ENCODE peak calls at places on chromosomes 13 and 19, in nine cellular contexts. One of them, this sample, is unnamed. For H3K9me3, the result is how much of the 10 kb centered on the place peaks cover.

GRCh38 chr13:26991508-26992181 is 180.0 kb downstream of the USP12 start:
- DNase-seq in cardiac muscle cell: no peak
- DNase-seq in tibial nerve: no peak
- DNase-seq in ascending aorta: peak
- DNase-seq in aorta: peak
- DNase-seq in neuronal stem cell: no peak
- DNase-seq in SK-N-MC: no peak
- DNase-seq in left ventricle myocardium inferior: no peak
- DNase-seq in A549: peak
- DNase-seq in this sample: no peak

GRCh38 chr13:95624020-95624419 is 20.5 kb downstream of the DZIP1 start:
- DNase-seq in left ventricle myocardium inferior: no peak
- DNase-seq in SK-N-MC: peak
- DNase-seq in tibial nerve: no peak
- DNase-seq in neuronal stem cell: peak
- DNase-seq in cardiac muscle cell: peak
- DNase-seq in A549: peak
- DNase-seq in ascending aorta: no peak
- DNase-seq in aorta: no peak
- DNase-seq in this sample: no peak

GRCh38 chr13:114109646-114110045 is 22.8 kb downstream of the RASA3 start:
- DNase-seq in cardiac muscle cell: no peak
- DNase-seq in aorta: peak
- DNase-seq in SK-N-MC: no peak
- DNase-seq in ascending aorta: peak
- DNase-seq in left ventricle myocardium inferior: no peak
- DNase-seq in neuronal stem cell: no peak
- DNase-seq in tibial nerve: no peak
- DNase-seq in A549: no peak
- DNase-seq in this sample: no peak

GRCh38 chr13:42876810-42877550 is 95.6 kb downstream of the FAM216B start:
- DNase-seq in ascending aorta: no peak
- DNase-seq in aorta: no peak
- DNase-seq in A549: no peak
- DNase-seq in cardiac muscle cell: no peak
- DNase-seq in left ventricle myocardium inferior: no peak
- DNase-seq in tibial nerve: no peak
- DNase-seq in neuronal stem cell: no peak
- DNase-seq in SK-N-MC: no peak
- DNase-seq in this sample: no peak

GRCh38 chr19:2775556-2776430 is 7.3 kb downstream of the SGTA start:
- DNase-seq in left ventricle myocardium inferior: peak
- DNase-seq in tibial nerve: peak
- DNase-seq in cardiac muscle cell: no peak
- DNase-seq in aorta: peak
- DNase-seq in neuronal stem cell: no peak
- DNase-seq in SK-N-MC: no peak
- DNase-seq in A549: no peak
- DNase-seq in ascending aorta: peak
- DNase-seq in this sample: peak

GRCh38 chr13:108980237-108980636 is 350.8 kb downstream of the MYO16 start:
- DNase-seq in neuronal stem cell: no peak
- DNase-seq in tibial nerve: no peak
- DNase-seq in SK-N-MC: no peak
- DNase-seq in aorta: no peak
- DNase-seq in cardiac muscle cell: no peak
- DNase-seq in left ventricle myocardium inferior: no peak
- DNase-seq in A549: no peak
- DNase-seq in ascending aorta: no peak
- DNase-seq in this sample: no peak

GRCh38 chr19:38671654-38672053 is 24.2 kb downstream of the ACTN4 start:
- DNase-seq in ascending aorta: no peak
- DNase-seq in tibial nerve: no peak
- DNase-seq in neuronal stem cell: no peak
- DNase-seq in aorta: no peak
- DNase-seq in left ventricle myocardium inferior: no peak
- DNase-seq in cardiac muscle cell: no peak
- DNase-seq in A549: no peak
- DNase-seq in SK-N-MC: no peak
- DNase-seq in this sample: no peak

GRCh38 chr19:31943778-31944177 is 401.6 kb upstream of the ZNF507 start:
- DNase-seq in tibial nerve: no peak
- DNase-seq in cardiac muscle cell: no peak
- DNase-seq in ascending aorta: no peak
- DNase-seq in neuronal stem cell: no peak
- DNase-seq in A549: no peak
- DNase-seq in aorta: no peak
- DNase-seq in left ventricle myocardium inferior: no peak
- DNase-seq in SK-N-MC: no peak
- DNase-seq in this sample: no peak

GRCh38 chr19:37519890-37520289 is 13.2 kb downstream of the ZNF793 start:
- DNase-seq in left ventricle myocardium inferior: no peak
- DNase-seq in tibial nerve: no peak
- DNase-seq in SK-N-MC: no peak
- DNase-seq in ascending aorta: no peak
- DNase-seq in aorta: no peak
- DNase-seq in neuronal stem cell: no peak
- DNase-seq in cardiac muscle cell: no peak
- DNase-seq in A549: no peak
- DNase-seq in this sample: no peak

GRCh38 chr13:20387441-20387971 is 138.2 kb downstream of the CRYL1 start:
- DNase-seq in aorta: no peak
- DNase-seq in left ventricle myocardium inferior: no peak
- DNase-seq in A549: no peak
- DNase-seq in neuronal stem cell: no peak
- DNase-seq in ascending aorta: no peak
- DNase-seq in SK-N-MC: no peak
- DNase-seq in cardiac muscle cell: no peak
- DNase-seq in tibial nerve: no peak
- DNase-seq in this sample: no peak

GRCh38 chr19:38721977-38722773 is 22.1 kb downstream of the CAPN12 start:
- DNase-seq in neuronal stem cell: peak
- DNase-seq in cardiac muscle cell: peak
- DNase-seq in A549: no peak
- DNase-seq in tibial nerve: peak
- DNase-seq in aorta: no peak
- DNase-seq in ascending aorta: no peak
- DNase-seq in left ventricle myocardium inferior: peak
- DNase-seq in SK-N-MC: no peak
- DNase-seq in this sample: no peak

GRCh38 chr13:51839711-51840110 is 5.3 kb downstream of the TMEM272 start:
- DNase-seq in neuronal stem cell: no peak
- DNase-seq in cardiac muscle cell: no peak
- DNase-seq in ascending aorta: no peak
- DNase-seq in tibial nerve: no peak
- DNase-seq in aorta: no peak
- DNase-seq in A549: no peak
- DNase-seq in left ventricle myocardium inferior: no peak
- DNase-seq in SK-N-MC: no peak
- DNase-seq in this sample: no peak

GRCh38 chr13:113741101-113741731 is 17.8 kb upstream of the TMEM255B start:
- DNase-seq in A549: no peak
- DNase-seq in aorta: peak
- DNase-seq in SK-N-MC: peak
- DNase-seq in tibial nerve: no peak
- DNase-seq in ascending aorta: no peak
- DNase-seq in left ventricle myocardium inferior: no peak
- DNase-seq in cardiac muscle cell: no peak
- DNase-seq in neuronal stem cell: no peak
- DNase-seq in this sample: no peak

GRCh38 chr19:958967-959685 is 25.0 kb upstream of the WDR18 start:
- DNase-seq in left ventricle myocardium inferior: no peak
- DNase-seq in neuronal stem cell: no peak
- DNase-seq in cardiac muscle cell: no peak
- DNase-seq in ascending aorta: no peak
- DNase-seq in tibial nerve: no peak
- DNase-seq in aorta: no peak
- DNase-seq in A549: peak
- DNase-seq in SK-N-MC: no peak
- DNase-seq in this sample: no peak

GRCh38 chr13:109028626-109029025 is 399.2 kb downstream of the MYO16 start:
- DNase-seq in ascending aorta: no peak
- DNase-seq in cardiac muscle cell: no peak
- DNase-seq in A549: no peak
- DNase-seq in SK-N-MC: no peak
- DNase-seq in tibial nerve: no peak
- DNase-seq in aorta: no peak
- DNase-seq in left ventricle myocardium inferior: no peak
- DNase-seq in neuronal stem cell: no peak
- DNase-seq in this sample: no peak

GRCh38 chr19:19627716-19628498 is at the start of gene LPAR2:
- DNase-seq in A549: no peak
- DNase-seq in SK-N-MC: no peak
- DNase-seq in neuronal stem cell: peak
- DNase-seq in ascending aorta: no peak
- DNase-seq in left ventricle myocardium inferior: no peak
- DNase-seq in tibial nerve: no peak
- DNase-seq in aorta: no peak
- DNase-seq in cardiac muscle cell: peak
- DNase-seq in this sample: peak

GRCh38 chr13:62246581-62246980 is 830.9 kb upstream of the PCDH20 start:
- DNase-seq in neuronal stem cell: no peak
- DNase-seq in cardiac muscle cell: no peak
- DNase-seq in left ventricle myocardium inferior: no peak
- DNase-seq in aorta: no peak
- DNase-seq in A549: no peak
- DNase-seq in ascending aorta: no peak
- DNase-seq in tibial nerve: no peak
- DNase-seq in SK-N-MC: no peak
- DNase-seq in this sample: no peak

GRCh38 chr13:30978981-30979956 is 46.8 kb downstream of the TEX26 start:
- DNase-seq in cardiac muscle cell: peak
- DNase-seq in left ventricle myocardium inferior: no peak
- DNase-seq in tibial nerve: no peak
- DNase-seq in aorta: peak
- DNase-seq in SK-N-MC: no peak
- DNase-seq in ascending aorta: no peak
- DNase-seq in neuronal stem cell: peak
- DNase-seq in A549: peak
- DNase-seq in this sample: no peak

GRCh38 chr19:15245370-15246197 is 13.3 kb upstream of the EPHX3 start:
- DNase-seq in ascending aorta: no peak
- DNase-seq in neuronal stem cell: no peak
- DNase-seq in A549: no peak
- DNase-seq in left ventricle myocardium inferior: no peak
- DNase-seq in SK-N-MC: no peak
- DNase-seq in cardiac muscle cell: no peak
- DNase-seq in tibial nerve: no peak
- DNase-seq in aorta: no peak
- DNase-seq in this sample: no peak

DNA sequence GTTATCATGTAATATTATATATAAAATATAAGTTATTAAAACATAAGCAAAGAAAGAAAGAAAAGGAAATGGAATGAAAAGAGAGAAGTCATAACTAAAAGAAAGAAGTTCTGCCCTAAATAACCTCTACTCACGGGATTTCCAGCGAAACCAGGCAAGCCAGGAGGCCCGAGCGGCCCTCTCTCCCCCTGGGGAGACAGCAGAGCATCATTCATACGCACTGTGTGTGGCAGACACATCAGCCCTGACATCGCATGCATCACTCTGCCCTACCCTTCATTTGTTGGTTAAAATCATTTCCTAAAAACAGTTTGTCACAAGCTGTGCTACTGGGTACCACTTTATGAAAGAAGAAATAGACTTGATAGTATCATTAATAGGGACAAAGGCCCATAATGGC is 95.2 kb downstream of the COL4A1 start:
- DNase-seq in neuronal stem cell: no peak
- DNase-seq in cardiac muscle cell: no peak
- DNase-seq in ascending aorta: no peak
- DNase-seq in A549: no peak
- DNase-seq in left ventricle myocardium inferior: no peak
- DNase-seq in tibial nerve: no peak
- DNase-seq in SK-N-MC: no peak
- DNase-seq in aorta: no peak
- DNase-seq in this sample: no peak
- H3K9me3 ChIP-seq in neuronal stem cell: under half
- H3K9me3 ChIP-seq in cardiac muscle cell: under half
- H3K9me3 ChIP-seq in ascending aorta: under half
- H3K9me3 ChIP-seq in A549: under half
- H3K9me3 ChIP-seq in left ventricle myocardium inferior: under half
- H3K9me3 ChIP-seq in tibial nerve: under half
- H3K9me3 ChIP-seq in SK-N-MC: under half
- H3K9me3 ChIP-seq in aorta: under half
- H3K9me3 ChIP-seq in this sample: under half

GRCh38 chr19:54609356-54609791 is 15.9 kb downstream of the LILRA1 start:
- DNase-seq in aorta: no peak
- DNase-seq in A549: no peak
- DNase-seq in ascending aorta: no peak
- DNase-seq in tibial nerve: no peak
- DNase-seq in SK-N-MC: no peak
- DNase-seq in neuronal stem cell: no peak
- DNase-seq in left ventricle myocardium inferior: no peak
- DNase-seq in cardiac muscle cell: no peak
- DNase-seq in this sample: no peak
- H3K9me3 ChIP-seq in aorta: under half
- H3K9me3 ChIP-seq in A549: under half
- H3K9me3 ChIP-seq in ascending aorta: under half
- H3K9me3 ChIP-seq in tibial nerve: half or more
- H3K9me3 ChIP-seq in SK-N-MC: under half
- H3K9me3 ChIP-seq in neuronal stem cell: under half
- H3K9me3 ChIP-seq in left ventricle myocardium inferior: half or more
- H3K9me3 ChIP-seq in cardiac muscle cell: under half
- H3K9me3 ChIP-seq in this sample: under half

DNA sequence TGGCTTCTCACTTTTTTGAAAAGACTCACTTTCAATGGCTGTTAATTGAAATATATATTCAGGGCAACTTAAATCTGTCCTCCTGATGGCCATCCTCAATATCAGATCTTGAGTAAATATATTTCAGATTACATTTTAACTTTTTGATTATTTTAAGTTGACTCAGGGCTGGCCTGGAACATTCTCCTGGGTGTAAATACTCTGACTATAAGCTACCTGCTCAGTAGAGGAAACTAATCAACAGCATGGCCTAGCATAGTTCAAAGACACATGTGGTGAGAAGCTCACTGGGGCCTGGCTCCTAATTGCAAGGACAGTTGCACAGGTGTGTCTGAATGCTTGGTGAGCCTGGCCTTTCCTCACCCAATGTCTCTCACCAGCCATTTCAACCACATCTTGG is 5.5 kb upstream of the ZNF726 start:
- DNase-seq in aorta: no peak
- DNase-seq in ascending aorta: no peak
- DNase-seq in tibial nerve: no peak
- DNase-seq in SK-N-MC: no peak
- DNase-seq in neuronal stem cell: no peak
- DNase-seq in cardiac muscle cell: no peak
- DNase-seq in A549: no peak
- DNase-seq in left ventricle myocardium inferior: no peak
- DNase-seq in this sample: no peak
- H3K9me3 ChIP-seq in aorta: under half
- H3K9me3 ChIP-seq in ascending aorta: under half
- H3K9me3 ChIP-seq in tibial nerve: under half
- H3K9me3 ChIP-seq in SK-N-MC: under half
- H3K9me3 ChIP-seq in neuronal stem cell: under half
- H3K9me3 ChIP-seq in cardiac muscle cell: under half
- H3K9me3 ChIP-seq in A549: half or more
- H3K9me3 ChIP-seq in left ventricle myocardium inferior: under half
- H3K9me3 ChIP-seq in this sample: under half

DNA sequence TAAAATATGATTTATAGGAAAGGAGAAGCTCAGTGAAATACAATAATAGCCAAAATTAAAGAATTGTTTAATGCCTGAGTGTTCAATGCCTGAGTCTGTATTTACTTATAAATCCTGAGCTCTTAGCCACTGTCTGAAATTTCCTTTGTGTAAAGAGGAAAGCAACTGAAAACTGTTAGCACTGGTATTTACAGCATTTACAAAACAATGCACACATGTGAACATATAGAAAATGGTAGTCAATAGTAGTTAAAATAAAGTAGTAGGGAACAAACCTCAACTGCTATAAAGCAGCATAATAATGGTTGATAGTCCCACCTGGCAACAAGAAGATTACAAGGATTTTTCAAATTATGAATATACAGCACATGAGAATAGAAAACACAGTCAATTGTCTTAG is 1137.1 kb upstream of the ATXN8OS start:
- DNase-seq in ascending aorta: no peak
- DNase-seq in cardiac muscle cell: no peak
- DNase-seq in tibial nerve: no peak
- DNase-seq in neuronal stem cell: no peak
- DNase-seq in left ventricle myocardium inferior: no peak
- DNase-seq in A549: no peak
- DNase-seq in SK-N-MC: no peak
- DNase-seq in aorta: no peak
- DNase-seq in this sample: no peak
- H3K9me3 ChIP-seq in ascending aorta: under half
- H3K9me3 ChIP-seq in cardiac muscle cell: under half
- H3K9me3 ChIP-seq in tibial nerve: under half
- H3K9me3 ChIP-seq in neuronal stem cell: under half
- H3K9me3 ChIP-seq in left ventricle myocardium inferior: under half
- H3K9me3 ChIP-seq in A549: under half
- H3K9me3 ChIP-seq in SK-N-MC: under half
- H3K9me3 ChIP-seq in aorta: under half
- H3K9me3 ChIP-seq in this sample: under half

This sample was measured in breast epithelium.